ENCODE peak calls at places on chromosomes 7 and 10, in six cellular contexts. S is astrocyte of the spinal cord, Q is OCI-LY7, J is fibroblast of mammary gland, L is MM.1S, E is thoracic aorta. Z is an unnamed sample.

GRCh38 chr7:113289140-113289740 is 170.9 kb upstream of the SMIM30 start:
- DNase-seq in Q (peak), S (peak), E (no peak), J (peak), L (peak), Z (peak)

GRCh38 chr7:142009142-142009541 is 13.5 kb downstream of the MGAM start:
- DNase-seq in E (no peak), J (no peak), Q (no peak), L (no peak), S (no peak), Z (no peak)

GRCh38 chr7:47690902-47691558 is 109.1 kb upstream of the TNS3 start:
- DNase-seq in E (no peak), Q (no peak), L (no peak), J (peak), S (peak), Z (no peak)

GRCh38 chr10:24938076-24938475 is 14.3 kb downstream of the PRTFDC1 start:
- DNase-seq in E (no peak), Q (no peak), S (no peak), L (no peak), J (peak), Z (no peak)

GRCh38 chr10:1036341-1036791 is 10.7 kb upstream of the IDI2 start:
- DNase-seq in S (peak), E (no peak), J (peak), Q (no peak), L (no peak), Z (peak)

GRCh38 chr7:104126411-104126841 is 81.4 kb downstream of the ORC5 start:
- DNase-seq in J (peak), L (no peak), Q (no peak), S (peak), E (no peak), Z (no peak)

GRCh38 chr7:130958846-130959245 is 224.8 kb upstream of the KLF14 start:
- DNase-seq in E (no peak), J (no peak), S (no peak), Q (no peak), L (no peak), Z (no peak)

GRCh38 chr7:50331564-50332208 is 27.2 kb downstream of the IKZF1 start:
- DNase-seq in S (no peak), Q (peak), J (no peak), L (peak), E (no peak), Z (peak)

GRCh38 chr7:94478648-94479214 is 30.9 kb upstream of the CASD1 start:
- DNase-seq in E (no peak), L (no peak), S (no peak), J (no peak), Q (no peak), Z (no peak)

GRCh38 chr7:99460651-99461050 is 5.3 kb downstream of the ATP5MF start:
- DNase-seq in L (no peak), E (no peak), J (no peak), S (no peak), Q (no peak), Z (no peak)

GRCh38 chr10:11307004-11307403 is 289.3 kb downstream of the CELF2 start:
- DNase-seq in L (no peak), E (no peak), S (no peak), Q (no peak), J (no peak), Z (no peak)

GRCh38 chr7:134724606-134725005 is 54.8 kb upstream of the CALD1 start:
- DNase-seq in L (peak), J (peak), E (no peak), Q (peak), S (peak), Z (peak)

GRCh38 chr10:43197834-43198681 is 59.8 kb downstream of the CSGALNACT2 start:
- DNase-seq in Q (peak), E (no peak), S (no peak), L (no peak), J (no peak), Z (no peak)

GRCh38 chr7:141500608-141501007 is 50.6 kb upstream of the AGK start:
- DNase-seq in L (no peak), S (no peak), E (no peak), J (no peak), Q (no peak), Z (no peak)

GRCh38 chr10:119651514-119652327 is 541 bp downstream of the BAG3 start:
- DNase-seq in L (peak), S (no peak), J (no peak), E (no peak), Q (no peak), Z (peak)

GRCh38 chr10:104267721-104268690 is 978 bp upstream of the GSTO2 start:
- DNase-seq in L (no peak), S (no peak), Q (peak), E (no peak), J (peak), Z (no peak)

GRCh38 chr7:150322833-150323681 is at the start of the genes ACTR3C and LRRC61:
- DNase-seq in L (peak), S (no peak), Q (no peak), J (no peak), E (no peak), Z (peak)

GRCh38 chr7:127803626-127804025 is 151.6 kb downstream of the SND1 start:
- DNase-seq in S (no peak), E (no peak), J (peak), Q (no peak), L (no peak), Z (no peak)

GRCh38 chr7:126026421-126027088 is 1096.9 kb upstream of the POT1 start:
- DNase-seq in S (peak), E (no peak), Q (no peak), J (no peak), L (no peak), Z (no peak)

GRCh38 chr7:70693300-70693689 is 438.6 kb upstream of the GALNT17 start:
- DNase-seq in J (peak), Q (no peak), E (no peak), S (peak), L (no peak), Z (no peak)

GRCh38 chr10:119333146-119333792 is 125.9 kb downstream of the GRK5 start:
- DNase-seq in L (no peak), Q (peak), J (peak), S (peak), E (no peak), Z (no peak)

GRCh38 chr10:124100124-124100523 is 6.7 kb upstream of the CHST15 start:
- DNase-seq in E (no peak), L (no peak), S (no peak), J (no peak), Q (no peak), Z (no peak)

GRCh38 chr10:955127-955819 is 23.8 kb upstream of the LARP4B start:
- DNase-seq in J (no peak), E (no peak), L (no peak), S (no peak), Q (no peak), Z (no peak)

GRCh38 chr7:120714945-120715344 is 143.0 kb downstream of the TSPAN12 start:
- DNase-seq in S (peak), L (no peak), E (no peak), Q (no peak), J (peak), Z (no peak)

GRCh38 chr7:84088669-84089278 is 105.8 kb downstream of the SEMA3A start:
- DNase-seq in S (peak), Q (no peak), E (no peak), L (no peak), J (no peak), Z (no peak)

GRCh38 chr7:80648201-80648600 is 9.8 kb downstream of the CD36 start:
- DNase-seq in E (no peak), S (no peak), Q (no peak), L (no peak), J (no peak), Z (no peak)

GRCh38 chr10:73768881-73769280 is 13.0 kb upstream of the CHCHD1 start:
- DNase-seq in Q (peak), S (no peak), E (no peak), J (no peak), L (no peak), Z (peak)

GRCh38 chr7:33904680-33905388 is 505 bp upstream of the BMPER start:
- DNase-seq in Q (no peak), J (peak), S (peak), E (no peak), L (peak), Z (peak)

GRCh38 chr10:70901276-70901878 is 13.0 kb upstream of the PCBD1 start:
- DNase-seq in L (no peak), J (no peak), S (no peak), Q (no peak), E (no peak), Z (no peak)

GRCh38 chr7:107882766-107883165 is 8.2 kb upstream of the DLD start:
- DNase-seq in S (no peak), J (no peak), L (no peak), Q (no peak), E (no peak), Z (no peak)

GRCh38 chr7:65983965-65984654 is 2.1 kb upstream of the GUSB start:
- DNase-seq in S (no peak), E (no peak), Q (no peak), L (no peak), J (no peak), Z (no peak)

GRCh38 chr7:76512941-76513816 is 2.8 kb downstream of the UPK3B start:
- DNase-seq in J (peak), L (no peak), E (no peak), Q (no peak), S (no peak), Z (no peak)
- TF ChIP-seq CTCF in J (peak), L (no peak), E (no peak), Q (peak), S (peak), Z (no peak)

GRCh38 chr7:29346574-29346973 is 152.0 kb downstream of the CHN2 start:
- DNase-seq in Q (no peak), E (no peak), L (no peak), J (no peak), S (no peak), Z (no peak)

GRCh38 chr7:29343379-29343778 is 148.8 kb downstream of the CHN2 start:
- DNase-seq in E (no peak), J (no peak), S (no peak), L (no peak), Q (no peak), Z (no peak)

GRCh38 chr7:29342761-29343160 is 148.2 kb downstream of the CHN2 start:
- DNase-seq in E (no peak), L (no peak), J (no peak), S (peak), Q (no peak), Z (no peak)

GRCh38 chr7:29344334-29344978 is 149.9 kb downstream of the CHN2 start:
- DNase-seq in E (no peak), Q (no peak), J (no peak), L (no peak), S (no peak), Z (no peak)

GRCh38 chr7:29345590-29345989 is 151.0 kb downstream of the CHN2 start:
- DNase-seq in Q (no peak), J (peak), S (peak), E (no peak), L (peak), Z (no peak)
- TF ChIP-seq CTCF in Q (no peak), J (peak), S (peak), E (no peak), L (peak), Z (no peak)

GRCh38 chr7:148485618-148486017 is 104.9 kb upstream of the C7orf33 start:
- DNase-seq in J (peak), L (peak), S (peak), Q (no peak), E (no peak), Z (no peak)
- TF ChIP-seq CTCF in J (peak), L (peak), S (no peak), Q (peak), E (no peak), Z (no peak)

GRCh38 chr10:52818019-52818418 is 45.4 kb upstream of the MBL2 start:
- DNase-seq in E (no peak), S (peak), Q (peak), J (peak), L (peak), Z (peak)
- TF ChIP-seq CTCF in E (no peak), S (peak), Q (peak), J (peak), L (peak), Z (peak)

DNA sequence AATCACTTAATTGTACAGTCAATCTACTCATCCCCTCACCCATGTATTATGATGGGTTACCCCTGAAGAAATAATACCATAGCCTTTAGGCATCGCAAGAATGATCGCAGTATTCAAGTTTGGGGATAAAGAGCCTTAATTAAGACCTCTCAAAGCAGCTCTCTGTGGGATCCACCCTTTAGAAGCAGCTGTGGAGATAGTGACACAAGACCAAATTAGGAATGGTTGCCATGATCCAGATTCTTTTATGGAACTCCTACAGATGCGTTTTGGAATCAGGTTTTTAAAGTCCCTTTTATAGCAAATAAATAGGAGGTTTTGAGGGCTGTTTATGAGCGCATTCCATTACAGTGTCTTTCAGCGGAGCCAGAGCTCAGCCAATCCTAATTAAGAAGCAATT is 12.2 kb downstream of the TES start:
- DNase-seq in L (no peak), E (no peak), J (no peak), Q (no peak), S (no peak), Z (no peak)
- TF ChIP-seq CTCF in L (no peak), E (no peak), J (no peak), Q (no peak), S (no peak), Z (no peak)

GRCh38 chr10:59463909-59464308 is 101.6 kb upstream of the FAM13C start:
- DNase-seq in S (no peak), L (no peak), Q (no peak), E (no peak), J (no peak), Z (no peak)

GRCh38 chr10:59460601-59461000 is 98.3 kb upstream of the FAM13C start:
- DNase-seq in S (no peak), E (no peak), J (no peak), Q (no peak), L (no peak), Z (no peak)

GRCh38 chr10:59470570-59470969 is 108.2 kb upstream of the FAM13C start:
- DNase-seq in L (no peak), J (no peak), E (no peak), Q (no peak), S (no peak), Z (no peak)

GRCh38 chr10:59464483-59464882 is 102.1 kb upstream of the FAM13C start:
- DNase-seq in S (no peak), Q (no peak), L (no peak), E (no peak), J (no peak), Z (no peak)

GRCh38 chr10:59465089-59465488 is 102.7 kb upstream of the FAM13C start:
- DNase-seq in Q (no peak), E (no peak), L (no peak), J (peak), S (peak), Z (no peak)
- TF ChIP-seq CTCF in Q (no peak), E (no peak), L (no peak), J (peak), S (peak), Z (no peak)

DNA sequence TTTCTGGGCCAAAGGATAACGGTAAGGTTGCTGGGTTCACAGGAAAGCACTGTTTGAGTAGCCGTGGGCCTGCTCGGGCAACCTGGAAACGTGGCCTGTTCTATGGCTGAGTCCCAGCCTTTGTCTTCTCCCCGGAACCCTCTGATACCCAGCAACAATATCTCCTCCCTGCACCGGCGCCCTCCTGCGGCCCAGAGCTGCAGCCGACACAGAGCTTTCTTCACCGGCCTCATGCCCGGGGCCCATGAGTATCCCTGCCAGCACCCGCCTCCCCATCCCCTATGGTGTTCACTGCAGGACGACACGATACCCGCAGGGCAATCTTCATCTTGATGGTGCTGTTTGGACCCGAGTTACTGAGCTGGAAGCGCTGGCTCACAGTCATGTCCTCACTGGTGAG is 38.6 kb upstream of the NCAPG2 start:
- DNase-seq in J (no peak), Q (no peak), L (no peak), E (no peak), S (no peak), Z (no peak)
- TF ChIP-seq CTCF in J (no peak), Q (no peak), L (no peak), E (no peak), S (no peak), Z (no peak)

DNA sequence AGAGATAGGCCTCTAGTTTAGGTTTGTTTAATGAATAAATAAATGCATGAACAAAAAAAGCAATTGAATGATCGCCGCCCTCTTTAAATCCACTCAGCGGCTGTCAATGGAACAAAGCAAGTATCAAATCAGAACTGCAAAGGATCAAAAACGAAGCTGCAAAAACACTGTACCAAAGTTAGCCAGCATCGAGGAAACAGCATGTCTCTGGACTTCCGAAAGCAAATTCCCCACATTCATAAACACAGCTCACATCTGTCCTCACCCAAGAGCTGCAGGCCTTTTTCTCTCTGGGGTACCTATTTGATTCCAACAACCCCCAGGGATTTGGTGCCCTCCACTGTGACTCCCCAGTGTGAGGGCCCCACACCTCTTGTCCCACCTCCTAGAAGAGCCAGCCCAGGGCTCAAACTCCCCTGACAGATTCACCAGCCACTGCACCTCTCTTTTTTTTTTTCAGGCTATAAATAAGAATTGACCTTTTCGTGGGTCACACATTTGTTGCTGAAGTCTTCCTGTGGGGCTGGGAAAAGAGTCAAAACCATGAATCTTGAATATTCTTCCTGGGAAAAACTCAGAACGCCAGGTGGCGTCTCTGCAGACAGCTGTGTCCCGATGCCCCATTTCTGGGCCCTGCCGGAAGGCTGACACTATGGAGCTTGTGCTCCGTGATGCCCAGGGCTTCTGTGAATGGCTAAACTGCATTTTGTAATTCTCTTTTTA is 51.8 kb downstream of the HSPA12A start:
- DNase-seq in L (no peak), Q (no peak), J (peak), E (no peak), S (peak), Z (no peak)
- TF ChIP-seq CTCF in L (no peak), Q (no peak), J (peak), E (peak), S (peak), Z (no peak)

DNA sequence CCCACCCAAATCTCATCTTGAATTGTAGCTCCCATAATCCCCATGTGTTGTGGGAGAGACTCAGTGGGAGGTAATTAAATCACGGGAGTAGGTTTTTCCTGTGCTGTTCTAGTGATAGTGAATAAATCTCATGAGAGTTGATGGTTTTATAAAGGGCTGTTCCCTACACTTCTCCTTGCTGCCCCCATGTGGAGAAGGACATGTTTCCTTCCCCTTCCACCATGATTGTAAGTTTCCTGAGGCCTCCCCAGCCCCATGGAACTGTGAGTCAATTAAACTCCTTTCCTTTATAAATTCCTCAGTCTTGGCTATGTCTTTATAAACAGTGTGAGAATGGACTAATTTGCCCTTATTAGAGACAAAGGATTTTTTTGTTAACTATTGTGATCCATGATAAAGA is 48.5 kb upstream of the MKX start:
- DNase-seq in S (no peak), Q (no peak), J (peak), L (no peak), E (no peak), Z (no peak)
- TF ChIP-seq CTCF in S (no peak), Q (peak), J (peak), L (peak), E (no peak), Z (no peak)

GRCh38 chr7:44845476-44845875 is 2.4 kb downstream of the H2AZ2 start:
- DNase-seq in E (no peak), Q (no peak), J (no peak), L (no peak), S (peak), Z (no peak)

GRCh38 chr7:44849277-44850210 is 1.7 kb upstream of the H2AZ2 start:
- DNase-seq in S (no peak), L (no peak), J (no peak), Q (no peak), E (no peak), Z (no peak)

GRCh38 chr7:44847920-44848634 is at the start of gene H2AZ2:
- DNase-seq in J (peak), Q (peak), E (peak), L (peak), S (peak), Z (peak)

GRCh38 chr7:44846816-44847508 is 925 bp downstream of the H2AZ2 start:
- DNase-seq in J (no peak), Q (peak), E (no peak), S (no peak), L (no peak), Z (no peak)

DNA sequence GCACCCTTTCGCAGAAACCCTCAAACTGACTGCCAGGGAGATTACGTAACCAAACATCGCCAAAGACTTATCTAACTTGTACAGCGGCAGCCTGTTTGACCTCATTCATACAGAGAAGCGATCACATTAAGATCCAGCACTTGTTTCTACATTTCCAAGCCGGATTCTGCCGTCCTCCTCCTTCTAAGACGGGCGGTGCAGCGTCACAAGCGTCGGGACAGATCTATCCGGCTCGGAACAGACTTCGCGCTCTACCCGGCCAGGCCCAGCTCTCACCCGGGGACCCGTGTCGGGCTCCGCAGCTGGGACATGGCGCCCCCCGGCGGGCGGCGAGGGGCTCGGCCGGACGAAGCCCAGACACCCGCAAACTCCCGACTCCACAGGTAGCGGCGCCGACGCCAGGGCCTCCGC is 373 bp downstream of the H2AZ2 start:
- DNase-seq in E (peak), J (peak), Q (peak), S (peak), L (peak), Z (peak)
- TF ChIP-seq CTCF in E (peak), J (no peak), Q (peak), S (peak), L (peak), Z (peak)